ENCODE peak calls at places on chromosomes 11 and 22, in six cellular contexts. K is fibroblast of mammary gland, B is neural progenitor cell, D is vagina, L is AG10803, H is H1. M is an unnamed sample.

GRCh38 chr11:102407901-102408300 is 44.7 kb downstream of the TMEM123 start:
- DNase-seq in K (no peak), B (no peak), D (no peak), L (no peak), H (no peak), M (no peak)

GRCh38 chr22:37999640-38000272 is 15.4 kb upstream of the SOX10 start:
- DNase-seq in K (peak; percentile 57), B (no peak), D (no peak), L (peak; percentile 11), H (no peak), M (peak; percentile 63)

GRCh38 chr11:120334894-120335462 is 1.2 kb upstream of the ARHGEF12 start:
- DNase-seq in K (peak; percentile 93), B (peak; percentile 71), D (no peak), L (peak; percentile 87), H (peak; percentile 67), M (peak; percentile 91)

GRCh38 chr22:39153220-39153860 is 860 bp upstream of the CBX7 start:
- DNase-seq in K (no peak), B (peak; percentile 38), D (no peak), L (no peak), H (no peak), M (no peak)

GRCh38 chr11:67656278-67656922 is 5.9 kb upstream of the ACY3 start:
- DNase-seq in K (peak; percentile 40), B (no peak), D (no peak), L (peak; percentile 15), H (no peak), M (peak; percentile 7)

GRCh38 chr22:24107668-24108067 is 73.6 kb upstream of the SUSD2 start:
- DNase-seq in K (peak; percentile 92), B (no peak), D (no peak), L (peak; percentile 93), H (no peak), M (peak; percentile 92)

GRCh38 chr11:68750197-68750987 is 928 bp downstream of the TESMIN start:
- DNase-seq in K (no peak), B (peak; percentile 71), D (no peak), L (no peak), H (peak; percentile 84), M (no peak)

GRCh38 chr11:44467413-44467812 is 98.0 kb upstream of the CD82 start:
- DNase-seq in K (no peak), B (peak; percentile 59), D (no peak), L (no peak), H (no peak), M (no peak)

GRCh38 chr11:77087723-77088225 is 14.9 kb upstream of the OMP start:
- DNase-seq in K (no peak), B (no peak), D (no peak), L (no peak), H (no peak), M (no peak)

DNA sequence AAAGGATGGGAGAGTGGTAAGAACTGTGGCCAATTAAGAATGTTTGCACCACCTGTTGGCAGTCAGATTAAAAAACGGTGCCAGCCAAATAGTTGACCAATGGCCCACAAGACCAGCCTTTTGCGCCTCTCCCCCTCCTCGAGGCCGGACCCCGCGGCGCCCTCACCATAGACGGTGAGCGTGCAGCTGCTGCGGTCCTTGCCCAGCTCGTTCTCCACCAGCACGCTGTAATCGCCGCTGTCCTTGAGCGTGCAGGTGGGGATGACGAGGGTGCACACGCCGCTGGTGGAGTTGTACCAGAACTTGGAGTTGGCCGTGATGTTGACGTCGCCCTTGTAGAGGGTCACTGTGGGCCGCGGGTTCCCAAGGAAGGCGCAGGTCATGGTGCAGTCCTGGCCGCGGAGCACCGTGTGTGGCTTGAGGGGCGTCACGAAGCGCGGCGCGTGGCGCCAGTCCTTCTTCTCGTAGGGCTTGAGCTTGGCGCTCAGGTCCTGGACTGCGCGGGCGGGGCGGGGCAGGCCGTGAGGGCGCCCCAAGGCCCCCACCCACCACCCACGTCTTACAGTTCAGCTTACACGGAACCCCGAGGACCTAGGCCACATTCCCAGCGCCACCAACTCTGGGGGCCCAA is 7.2 kb downstream of the TMEM86A start:
- DNase-seq in K (no peak), B (no peak), D (no peak), L (no peak), H (no peak), M (no peak)
- TF ChIP-seq CTCF in K (no peak), B (no peak), D (no peak), L (no peak), H (no peak), M (no peak)

GRCh38 chr11:130861902-130862552 is 54.3 kb downstream of the SNX19 start:
- DNase-seq in K (peak; percentile 94), B (peak; percentile 98), D (no peak), L (peak; percentile 89), H (peak; percentile 94), M (peak; percentile 96)
- H3K4me3 ChIP-seq in K (peak overlapping the region; percentile 20), B (no peak overlapping the region), D (no peak overlapping the region), L (peak overlapping the region; percentile 2), H (no peak overlapping the region), M (no peak overlapping the region)

GRCh38 chr11:62269654-62270278 is at the start of gene SCGB2A2:
- DNase-seq in K (no peak), B (no peak), D (no peak), L (no peak), H (no peak), M (no peak)
- TF ChIP-seq CTCF in K (no peak), B (peak; percentile 38), D (no peak), L (no peak), H (peak; percentile 47), M (peak; percentile 46)

GRCh38 chr22:46090051-46090591 is 60.2 kb upstream of the PPARA start:
- DNase-seq in K (peak; percentile 72), B (no peak), D (no peak), L (no peak), H (no peak), M (no peak)
- H3K4me3 ChIP-seq in K (peak overlapping the region; percentile 94), B (no peak overlapping the region), D (peak overlapping the region; percentile 37), L (peak overlapping the region; percentile 98), H (no peak overlapping the region), M (no peak overlapping the region)

GRCh38 chr11:26930518-26931247 is 63.2 kb upstream of the FIBIN start:
- DNase-seq in K (peak; percentile 78), B (no peak), D (no peak), L (peak; percentile 93), H (no peak), M (no peak)
- TF ChIP-seq CTCF in K (no peak), B (no peak), D (no peak), L (no peak), H (no peak), M (no peak)

DNA sequence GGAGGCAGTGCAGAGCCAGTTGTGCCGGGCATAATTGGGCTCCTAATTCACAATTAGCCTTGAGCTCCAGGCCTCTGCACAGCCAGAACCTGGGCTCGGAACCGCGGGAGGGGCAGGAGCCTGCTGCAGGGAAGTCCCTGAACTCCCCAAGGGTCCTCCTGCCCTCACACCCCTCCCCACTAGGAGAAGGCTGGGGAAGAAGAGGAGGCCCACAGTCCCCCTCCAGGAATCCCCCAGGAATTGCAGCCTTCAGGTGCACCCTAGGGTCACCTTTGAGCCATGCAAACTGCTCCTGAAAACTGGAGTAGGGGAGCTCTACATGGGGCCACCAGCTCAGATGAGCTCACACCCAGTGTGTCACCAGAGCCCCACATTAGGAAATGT is 93.8 kb upstream of the LMO1 start:
- DNase-seq in K (no peak), B (no peak), D (no peak), L (no peak), H (peak; percentile 54), M (no peak)
- H3K4me3 ChIP-seq in K (no peak overlapping the region), B (no peak overlapping the region), D (no peak overlapping the region), L (no peak overlapping the region), H (no peak overlapping the region), M (no peak overlapping the region)

DNA sequence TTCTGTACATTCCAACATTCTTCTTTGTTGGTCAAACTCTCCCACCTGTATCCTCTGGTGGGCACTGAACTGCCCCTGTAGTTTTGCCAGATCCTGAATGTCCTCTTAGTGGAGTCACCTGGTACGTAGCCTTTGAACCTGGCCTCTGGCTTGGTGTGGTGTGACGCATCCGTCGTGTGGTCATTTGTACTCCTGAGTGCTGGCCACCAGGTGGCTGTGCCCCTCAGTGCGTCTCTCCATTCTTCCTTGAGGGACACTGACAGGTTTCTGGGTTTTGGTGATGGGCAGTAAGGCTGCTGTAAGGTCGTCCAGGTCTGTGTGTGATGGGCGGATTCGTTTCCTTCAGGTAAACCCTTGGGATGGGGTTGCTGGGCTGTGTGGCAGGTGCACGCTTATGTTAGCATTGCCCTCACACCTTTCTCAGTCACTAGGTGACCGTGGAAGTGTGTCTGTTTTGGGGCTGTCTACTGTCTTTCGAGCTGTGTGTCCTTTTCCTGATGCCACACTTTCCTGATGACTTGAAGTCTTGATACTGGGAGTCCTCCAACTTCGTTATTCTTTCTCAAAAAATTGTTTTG is 13.6 kb upstream of the RANBP1 start:
- DNase-seq in K (no peak), B (no peak), D (no peak), L (no peak), H (no peak), M (no peak)
- TF ChIP-seq CTCF in K (no peak), B (no peak), D (no peak), L (no peak), H (peak; percentile 32), M (no peak)

DNA sequence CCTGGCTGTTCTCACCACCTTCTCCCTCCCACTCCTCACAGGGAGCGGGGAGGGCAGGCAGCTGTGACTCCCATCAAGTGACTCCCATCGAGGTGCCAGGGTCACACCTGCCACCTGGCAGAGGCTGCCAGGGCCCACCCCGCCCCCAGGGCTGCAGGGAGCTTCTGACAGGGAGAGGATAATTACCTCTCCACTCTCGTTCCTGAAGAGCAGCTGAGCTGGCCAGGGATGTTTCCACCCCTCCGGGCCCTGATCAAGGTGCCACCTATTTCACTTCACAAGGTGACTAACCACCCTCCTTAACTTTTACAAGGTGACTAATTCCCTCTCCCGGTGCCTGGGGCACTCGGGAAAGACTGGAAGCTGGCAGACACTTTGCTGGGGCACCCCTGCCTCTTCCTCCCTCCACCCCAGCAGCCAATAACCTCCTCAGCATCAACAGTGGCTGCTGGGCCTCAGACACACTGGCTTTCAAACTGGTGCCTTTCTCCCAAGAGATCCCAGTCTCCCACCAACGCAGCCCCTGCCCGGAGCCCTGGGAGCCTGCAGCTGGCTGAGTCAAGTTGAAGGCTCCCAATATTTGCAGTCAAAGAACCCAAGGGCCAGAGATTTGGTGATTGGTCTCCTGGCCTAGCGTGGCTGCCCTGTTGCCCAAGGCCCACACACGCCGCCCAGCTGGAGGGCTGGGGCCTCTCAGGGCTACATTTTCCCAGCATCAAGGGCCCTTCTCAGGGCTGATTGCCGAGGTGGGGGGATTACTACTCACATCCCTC is 22.0 kb upstream of the MYRF start:
- DNase-seq in K (no peak), B (no peak), D (no peak), L (no peak), H (no peak), M (no peak)
- H3K4me3 ChIP-seq in K (no peak overlapping the region), B (no peak overlapping the region), D (no peak overlapping the region), L (no peak overlapping the region), H (no peak overlapping the region), M (no peak overlapping the region)

GRCh38 chr11:405323-405975 is 9.3 kb downstream of the SIGIRR start:
- DNase-seq in K (peak; percentile 27), B (no peak), D (no peak), L (no peak), H (peak; percentile 54), M (peak; percentile 59)
- TF ChIP-seq CTCF in K (no peak), B (no peak), D (no peak), L (no peak), H (peak; percentile 14), M (no peak)